ENCODE peak calls at places on chromosomes 12 and 14, in eight cellular contexts. T is K562, I is transverse colon, O is sigmoid colon, P is stomach, Y is tibial nerve, U is ovary, M is A549. Z is an unnamed sample.
A peak's percentile ranks its signal among the peaks of the same experiment; 100 is the strongest.

GRCh38 chr12:24505366-24506025 is 443.4 kb downstream of the BCAT1 start:
- DNase-seq in T (no peak), I (no peak), O (no peak), P (no peak), Y (no peak), U (no peak), M (no peak), Z (no peak)

GRCh38 chr14:93303659-93304058 is 29.2 kb downstream of the BTBD7 start:
- DNase-seq in T (peak; percentile 17), I (no peak), O (no peak), P (no peak), Y (no peak), U (no peak), M (no peak), Z (no peak)

GRCh38 chr14:92724516-92725340 is 23.7 kb downstream of the LGMN start:
- DNase-seq in T (no peak), I (peak; percentile 38), O (no peak), P (peak; percentile 40), Y (no peak), U (no peak), M (peak; percentile 53), Z (no peak)

GRCh38 chr12:113459981-113460380 is 11.7 kb downstream of the LHX5 start:
- DNase-seq in T (no peak), I (no peak), O (no peak), P (no peak), Y (no peak), U (no peak), M (no peak), Z (no peak)

GRCh38 chr12:131806654-131807053 is 21.5 kb upstream of the MMP17 start:
- DNase-seq in T (no peak), I (no peak), O (no peak), P (no peak), Y (no peak), U (no peak), M (no peak), Z (no peak)

GRCh38 chr12:24302708-24303107 is 353.2 kb upstream of the SOX5 start:
- DNase-seq in T (no peak), I (no peak), O (no peak), P (no peak), Y (no peak), U (no peak), M (no peak), Z (no peak)

GRCh38 chr12:41992029-41992428 is 152.6 kb downstream of the GXYLT1 start:
- DNase-seq in T (no peak), I (no peak), O (no peak), P (no peak), Y (no peak), U (no peak), M (peak; percentile 70), Z (no peak)

GRCh38 chr12:53427905-53428594 is 4.4 kb downstream of the AMHR2 start:
- DNase-seq in T (peak; percentile 15), I (no peak), O (no peak), P (no peak), Y (no peak), U (no peak), M (peak; percentile 91), Z (no peak)

GRCh38 chr14:100105357-100106169 is 40.3 kb downstream of the EVL start:
- DNase-seq in T (no peak), I (no peak), O (peak; percentile 67), P (no peak), Y (peak; percentile 16), U (no peak), M (no peak), Z (no peak)

GRCh38 chr12:9646794-9647622 is 22.5 kb upstream of the CLEC2D start:
- DNase-seq in T (no peak), I (no peak), O (no peak), P (no peak), Y (no peak), U (no peak), M (peak; percentile 9), Z (no peak)

GRCh38 chr12:27504506-27504905 is 19.5 kb upstream of the PPFIBP1 start:
- DNase-seq in T (no peak), I (no peak), O (no peak), P (no peak), Y (no peak), U (no peak), M (no peak), Z (no peak)

GRCh38 chr12:15496738-15497137 is 174.4 kb downstream of the PTPRO start:
- DNase-seq in T (no peak), I (no peak), O (no peak), P (no peak), Y (no peak), U (no peak), M (no peak), Z (no peak)

GRCh38 chr12:12718382-12718761 is 1.2 kb downstream of the CDKN1B start:
- DNase-seq in T (no peak), I (no peak), O (no peak), P (no peak), Y (no peak), U (no peak), M (peak; percentile 24), Z (peak; percentile 84)

GRCh38 chr12:84910549-84911241 is 1.9 kb downstream of the SLC6A15 start:
- DNase-seq in T (no peak), I (no peak), O (no peak), P (no peak), Y (no peak), U (no peak), M (peak; percentile 29), Z (no peak)

GRCh38 chr12:56699020-56699661 is 11.1 kb upstream of the PTGES3 start:
- DNase-seq in T (no peak), I (no peak), O (no peak), P (no peak), Y (no peak), U (no peak), M (no peak), Z (no peak)

GRCh38 chr14:101372494-101372813 is 188.8 kb upstream of the DIO3 start:
- DNase-seq in T (no peak), I (no peak), O (no peak), P (no peak), Y (no peak), U (peak; percentile 20), M (no peak), Z (no peak)

GRCh38 chr14:36013483-36013882 is 163.0 kb downstream of the PTCSC3 start:
- DNase-seq in T (no peak), I (no peak), O (no peak), P (no peak), Y (no peak), U (no peak), M (no peak), Z (no peak)

GRCh38 chr14:94470311-94470710 is 5.7 kb downstream of the SERPINA9 start:
- DNase-seq in T (no peak), I (no peak), O (peak; percentile 9), P (no peak), Y (no peak), U (no peak), M (no peak), Z (no peak)

GRCh38 chr12:131755305-131756113 is 44.6 kb downstream of the SFSWAP start:
- DNase-seq in T (peak; percentile 51), I (no peak), O (no peak), P (no peak), Y (no peak), U (no peak), M (peak; percentile 78), Z (no peak)

DNA sequence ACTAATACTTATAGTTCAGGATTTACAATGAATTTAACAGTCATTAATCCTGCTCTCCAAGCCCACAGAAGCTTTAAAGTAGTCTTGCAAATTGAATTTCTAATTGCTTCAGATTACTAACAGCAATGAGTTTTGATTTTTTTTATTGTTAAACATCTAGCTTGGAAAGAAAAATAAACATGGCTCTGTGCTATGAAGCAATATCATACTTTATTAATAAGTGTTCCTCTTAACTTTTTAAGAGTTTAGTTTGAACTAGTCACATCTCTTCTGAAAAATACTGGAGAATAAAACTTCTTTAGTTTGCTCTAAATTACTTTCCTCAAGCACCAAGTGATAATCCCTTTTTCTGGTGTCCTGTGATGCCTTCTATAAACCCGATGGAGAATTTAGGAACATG is 250.2 kb downstream of the TRHDE start:
- DNase-seq in T (no peak), I (no peak), O (no peak), P (no peak), Y (no peak), U (no peak), M (no peak), Z (no peak)
- TF ChIP-seq EP300 in T (no peak), I (no peak), O (no peak), P (no peak), Y (no peak), U (no peak), M (no peak), Z (no peak)

GRCh38 chr12:106299193-106299794 is 3.2 kb upstream of the TCP11L2 start:
- DNase-seq in T (no peak), I (no peak), O (no peak), P (no peak), Y (no peak), U (no peak), M (no peak), Z (no peak)

GRCh38 chr12:106292339-106292738 is 10.2 kb upstream of the TCP11L2 start:
- DNase-seq in T (no peak), I (no peak), O (no peak), P (no peak), Y (no peak), U (no peak), M (no peak), Z (no peak)

GRCh38 chr12:106297075-106297474 is 5.5 kb upstream of the TCP11L2 start:
- DNase-seq in T (no peak), I (no peak), O (no peak), P (no peak), Y (no peak), U (no peak), M (no peak), Z (no peak)

GRCh38 chr12:106297681-106298080 is 4.9 kb upstream of the TCP11L2 start:
- DNase-seq in T (no peak), I (no peak), O (no peak), P (no peak), Y (no peak), U (no peak), M (no peak), Z (no peak)

GRCh38 chr12:106296179-106296877 is 6.2 kb upstream of the TCP11L2 start:
- DNase-seq in T (no peak), I (no peak), O (no peak), P (no peak), Y (no peak), U (no peak), M (peak; percentile 69), Z (no peak)
- TF ChIP-seq EP300 in T (no peak), I (no peak), O (no peak), P (no peak), Y (no peak), U (no peak), M (no peak), Z (no peak)

DNA sequence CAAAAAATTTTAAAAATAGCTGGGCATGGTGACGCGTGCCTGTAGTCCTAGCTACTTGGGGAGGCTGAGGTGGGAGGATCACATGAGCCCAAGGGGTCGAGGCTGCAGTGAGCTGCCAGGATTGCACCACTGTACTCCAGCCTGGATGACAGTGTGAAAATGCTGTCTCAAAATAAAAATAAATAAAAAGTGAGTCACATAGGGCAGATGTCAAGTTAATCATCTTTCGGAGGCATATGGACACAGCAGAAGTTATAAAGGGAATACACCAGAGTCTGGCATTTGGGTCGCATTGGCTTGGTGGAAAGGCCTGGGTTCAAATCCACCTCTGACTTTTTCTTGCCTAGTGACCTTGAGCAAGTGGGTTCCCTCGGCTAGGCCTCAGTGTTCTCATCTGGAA is 92.7 kb downstream of the PHETA1 start:
- DNase-seq in T (no peak), I (no peak), O (no peak), P (no peak), Y (no peak), U (no peak), M (peak; percentile 37), Z (no peak)
- TF ChIP-seq EP300 in T (no peak), I (no peak), O (no peak), P (no peak), Y (no peak), U (no peak), M (no peak), Z (no peak)

GRCh38 chr14:41699506-41699905 is 92.8 kb downstream of the LRFN5 start:
- DNase-seq in T (no peak), I (no peak), O (no peak), P (no peak), Y (no peak), U (no peak), M (no peak), Z (no peak)
- TF ChIP-seq EP300 in T (no peak), I (no peak), O (no peak), P (no peak), Y (no peak), U (no peak), M (no peak), Z (no peak)